ENCODE peak calls at places on chromosomes 13 and 19, in eight cellular contexts. U, Y, J, B, Z, D, C and A are unnamed samples.

GRCh38 chr19:41927810-41928192 is 448 bp downstream of the ERFL start:
- DNase-seq in U (no peak), Y (no peak), J (no peak), B (no peak), Z (no peak), D (no peak), C (no peak), A (no peak)

GRCh38 chr13:24066405-24067292 is 93.9 kb upstream of the SPATA13 start:
- DNase-seq in U (no peak), Y (no peak), J (no peak), B (no peak), Z (no peak), D (no peak), C (no peak), A (no peak)

GRCh38 chr19:2223959-2224358 is 12.2 kb downstream of the PLEKHJ1 start:
- DNase-seq in U (no peak), Y (no peak), J (no peak), B (no peak), Z (no peak), D (no peak), C (no peak), A (no peak)

GRCh38 chr19:10928563-10929401 is at the start of the genes TIMM29 and YIPF2:
- DNase-seq in U (peak; percentile 91), Y (peak; percentile 99), J (peak; percentile 94), B (peak; percentile 84), Z (peak; percentile 99), D (peak; percentile 98), C (peak; percentile 81), A (peak; percentile 94)

GRCh38 chr13:29901714-29902631 is 51.6 kb upstream of the UBL3 start:
- DNase-seq in U (no peak), Y (peak; percentile 60), J (peak; percentile 60), B (peak; percentile 14), Z (peak; percentile 87), D (no peak), C (no peak), A (peak; percentile 4)

GRCh38 chr19:2083174-2083854 is 12.8 kb downstream of the MOB3A start:
- DNase-seq in U (no peak), Y (no peak), J (no peak), B (no peak), Z (no peak), D (no peak), C (no peak), A (no peak)

GRCh38 chr13:44243198-44243852 is 130.3 kb upstream of the SERP2 start:
- DNase-seq in U (no peak), Y (peak; percentile 68), J (no peak), B (no peak), Z (peak; percentile 92), D (no peak), C (no peak), A (no peak)

GRCh38 chr19:11496391-11497163 is 9.1 kb downstream of the ZNF653 start:
- DNase-seq in U (peak; percentile 27), Y (peak; percentile 80), J (peak; percentile 19), B (peak; percentile 37), Z (peak; percentile 91), D (peak; percentile 80), C (no peak), A (peak; percentile 48)

GRCh38 chr13:95920485-95920884 is 132.7 kb downstream of the UGGT2 start:
- DNase-seq in U (no peak), Y (no peak), J (no peak), B (no peak), Z (no peak), D (no peak), C (no peak), A (no peak)

GRCh38 chr19:42111384-42111783 is 20.9 kb downstream of the POU2F2 start:
- DNase-seq in U (no peak), Y (no peak), J (no peak), B (no peak), Z (peak; percentile 84), D (no peak), C (no peak), A (no peak)

GRCh38 chr13:90622547-90622946 is 724.9 kb upstream of the MIR17HG start:
- DNase-seq in U (no peak), Y (no peak), J (no peak), B (no peak), Z (peak; percentile 75), D (no peak), C (no peak), A (no peak)

GRCh38 chr19:5113633-5114586 is 145.0 kb downstream of the KDM4B start:
- DNase-seq in U (no peak), Y (no peak), J (no peak), B (no peak), Z (no peak), D (no peak), C (no peak), A (no peak)

GRCh38 chr13:43936630-43937029 is 56.9 kb downstream of the LACC1 start:
- DNase-seq in U (no peak), Y (no peak), J (no peak), B (no peak), Z (no peak), D (no peak), C (no peak), A (no peak)

GRCh38 chr13:45933203-45934014 is 81.9 kb upstream of the SIAH3 start:
- DNase-seq in U (no peak), Y (no peak), J (no peak), B (no peak), Z (no peak), D (no peak), C (no peak), A (no peak)

GRCh38 chr13:78759704-78760103 is 100.7 kb upstream of the OBI1 start:
- DNase-seq in U (no peak), Y (no peak), J (no peak), B (no peak), Z (no peak), D (no peak), C (no peak), A (no peak)

GRCh38 chr13:20231839-20232555 is at the start of gene GJB6:
- DNase-seq in U (no peak), Y (no peak), J (no peak), B (peak; percentile 7), Z (peak; percentile 52), D (no peak), C (no peak), A (no peak)

GRCh38 chr13:43425234-43425633 is 361.5 kb downstream of the ENOX1 start:
- DNase-seq in U (no peak), Y (no peak), J (no peak), B (no peak), Z (no peak), D (no peak), C (no peak), A (no peak)

GRCh38 chr19:41376241-41376997 is at the start of gene TMEM91:
- DNase-seq in U (no peak), Y (peak; percentile 35), J (no peak), B (no peak), Z (peak; percentile 53), D (no peak), C (no peak), A (no peak)

GRCh38 chr13:26486550-26486949 is 70.9 kb upstream of the WASF3 start:
- DNase-seq in U (no peak), Y (no peak), J (no peak), B (no peak), Z (no peak), D (no peak), C (no peak), A (no peak)

GRCh38 chr13:86569974-86570373 is 770.8 kb upstream of the SLITRK6 start:
- DNase-seq in U (no peak), Y (no peak), J (no peak), B (no peak), Z (peak; percentile 60), D (no peak), C (no peak), A (no peak)

GRCh38 chr13:21674271-21675009 is 3.6 kb downstream of the FGF9 start:
- DNase-seq in U (no peak), Y (no peak), J (no peak), B (no peak), Z (no peak), D (peak; percentile 22), C (no peak), A (no peak)

GRCh38 chr13:93951153-93951552 is 528.3 kb downstream of the DCT start:
- DNase-seq in U (no peak), Y (no peak), J (peak; percentile 28), B (no peak), Z (peak; percentile 6), D (no peak), C (no peak), A (no peak)

GRCh38 chr19:13001502-13002388 is 6.5 kb downstream of the NFIX start:
- DNase-seq in U (peak; percentile 43), Y (no peak), J (no peak), B (no peak), Z (no peak), D (no peak), C (no peak), A (no peak)

GRCh38 chr13:110554946-110555345 is 6.6 kb downstream of the RAB20 start:
- DNase-seq in U (no peak), Y (no peak), J (no peak), B (no peak), Z (no peak), D (no peak), C (no peak), A (no peak)

GRCh38 chr13:36051082-36051481 is 80.1 kb downstream of the DCLK1 start:
- DNase-seq in U (no peak), Y (no peak), J (no peak), B (no peak), Z (no peak), D (no peak), C (no peak), A (no peak)

GRCh38 chr13:52862358-52863206 is 14.1 kb upstream of the PCDH8 start:
- DNase-seq in U (no peak), Y (no peak), J (peak; percentile 42), B (no peak), Z (peak; percentile 41), D (peak; percentile 67), C (no peak), A (no peak)

GRCh38 chr13:81393686-81394085 is 1052.8 kb upstream of the SPRY2 start:
- DNase-seq in U (no peak), Y (no peak), J (no peak), B (no peak), Z (no peak), D (no peak), C (no peak), A (no peak)

GRCh38 chr13:51837016-51837415 is 8.0 kb downstream of the TMEM272 start:
- DNase-seq in U (no peak), Y (no peak), J (no peak), B (no peak), Z (no peak), D (no peak), C (no peak), A (no peak)

GRCh38 chr19:17496337-17496997 is 15.0 kb upstream of the PGLS start:
- DNase-seq in U (no peak), Y (peak; percentile 77), J (peak; percentile 51), B (peak; percentile 73), Z (peak; percentile 76), D (peak; percentile 88), C (no peak), A (peak; percentile 49)

GRCh38 chr19:40745402-40745780 is 4.9 kb downstream of the ACTMAP start:
- DNase-seq in U (no peak), Y (no peak), J (no peak), B (no peak), Z (no peak), D (no peak), C (no peak), A (no peak)

GRCh38 chr19:39106201-39106600 is 19.4 kb upstream of the PAK4 start:
- DNase-seq in U (no peak), Y (no peak), J (no peak), B (no peak), Z (no peak), D (no peak), C (no peak), A (no peak)